ENCODE peak calls at places on chromosomes 13 and 19, in seven cellular contexts. V is fibroblast of the aortic adventitia, L is mesenchymal stem cell, I is NB4, Z is osteoblast, U is tibial nerve, K is AG10803. P is an unnamed sample.

GRCh38 chr13:57627663-57628062 is 3.9 kb upstream of the PCDH17 start:
- DNase-seq in V (peak), L (peak), I (peak), Z (peak), U (no peak), K (peak), P (peak)

GRCh38 chr13:35720290-35720689 is 243.8 kb upstream of the MAB21L1 start:
- DNase-seq in V (no peak), L (no peak), I (no peak), Z (peak), U (no peak), K (no peak), P (no peak)

GRCh38 chr13:113663934-113664333 is 3.1 kb upstream of the GRK1 start:
- DNase-seq in V (no peak), L (no peak), I (no peak), Z (peak), U (peak), K (no peak), P (no peak)

GRCh38 chr13:77919351-77920294 is 992 bp upstream of the EDNRB start:
- DNase-seq in V (peak), L (peak), I (peak), Z (peak), U (peak), K (no peak), P (peak)

GRCh38 chr13:85659493-85659892 is 139.7 kb downstream of the SLITRK6 start:
- DNase-seq in V (no peak), L (no peak), I (peak), Z (no peak), U (no peak), K (no peak), P (peak)

GRCh38 chr19:7619671-7620441 is 9.5 kb downstream of the XAB2 start:
- DNase-seq in V (no peak), L (no peak), I (no peak), Z (no peak), U (no peak), K (no peak), P (no peak)

GRCh38 chr19:4639531-4640246 is 373 bp downstream of the TNFAIP8L1 start:
- DNase-seq in V (no peak), L (no peak), I (no peak), Z (peak), U (no peak), K (no peak), P (no peak)

GRCh38 chr13:110334256-110334655 is 27.2 kb downstream of the COL4A2 start:
- DNase-seq in V (no peak), L (peak), I (no peak), Z (peak), U (no peak), K (peak), P (no peak)

GRCh38 chr13:25169951-25170553 is 2.0 kb downstream of the AMER2 start:
- DNase-seq in V (no peak), L (no peak), I (no peak), Z (no peak), U (no peak), K (no peak), P (no peak)

GRCh38 chr13:78806457-78806856 is 147.5 kb upstream of the OBI1 start:
- DNase-seq in V (no peak), L (peak), I (peak), Z (no peak), U (no peak), K (no peak), P (no peak)

GRCh38 chr13:85543144-85543543 is 256.1 kb downstream of the SLITRK6 start:
- DNase-seq in V (peak), L (no peak), I (no peak), Z (no peak), U (no peak), K (no peak), P (peak)

GRCh38 chr13:22175211-22175610 is 504.3 kb downstream of the FGF9 start:
- DNase-seq in V (no peak), L (no peak), I (peak), Z (no peak), U (no peak), K (no peak), P (no peak)

GRCh38 chr19:18896421-18896841 is 473 bp upstream of the CERS1 start:
- DNase-seq in V (no peak), L (no peak), I (no peak), Z (peak), U (no peak), K (no peak), P (no peak)

GRCh38 chr19:18894254-18895037 is 1.5 kb downstream of the CERS1 start:
- DNase-seq in V (peak), L (no peak), I (no peak), Z (peak), U (no peak), K (no peak), P (peak)

GRCh38 chr19:18897108-18898029 is 1.4 kb upstream of the CERS1 start:
- DNase-seq in V (no peak), L (no peak), I (no peak), Z (peak), U (no peak), K (no peak), P (no peak)

GRCh38 chr19:18895038-18895827 is 725 bp downstream of the CERS1 start:
- DNase-seq in V (peak), L (peak), I (peak), Z (peak), U (no peak), K (peak), P (peak)

DNA sequence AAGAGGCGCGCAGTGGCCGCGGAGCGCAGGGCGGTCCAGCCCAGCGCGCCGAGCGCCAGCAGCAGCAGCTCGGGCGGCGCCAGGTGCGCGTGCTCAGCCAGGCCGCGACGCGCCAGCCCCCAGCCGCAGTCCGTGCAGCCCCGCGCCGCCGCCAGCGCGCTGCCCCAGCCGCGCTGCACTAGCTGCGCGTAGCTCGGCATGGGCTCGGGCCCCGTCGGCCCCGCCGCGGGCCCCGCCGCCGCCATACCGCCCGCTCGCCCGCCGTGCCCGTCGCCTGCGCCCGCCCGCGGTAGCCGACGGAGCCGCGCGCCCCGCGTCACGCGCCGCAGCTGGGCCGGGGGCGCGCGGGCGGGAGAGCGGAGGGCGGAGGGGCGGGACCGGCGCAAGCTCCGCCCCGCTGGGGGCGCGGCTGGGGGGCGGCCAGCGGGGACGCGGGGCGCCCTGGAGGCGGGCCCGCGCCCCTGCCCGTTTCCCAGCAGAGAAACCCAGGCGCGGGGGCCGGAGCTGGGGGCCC is at the start of gene CERS1:
- DNase-seq in V (no peak), L (no peak), I (peak), Z (peak), U (no peak), K (no peak), P (no peak)
- H3K4me3 ChIP-seq in V (peak), L (peak), I (peak), Z (peak), U (peak), K (peak), P (peak)

GRCh38 chr19:48318286-48318987 is 6.9 kb upstream of the EMP3 start:
- DNase-seq in V (no peak), L (no peak), I (no peak), Z (peak), U (no peak), K (no peak), P (no peak)
- H3K4me3 ChIP-seq in V (no peak), L (no peak), I (no peak), Z (no peak), U (no peak), K (no peak), P (no peak)

GRCh38 chr19:19619121-19619848 is 798 bp upstream of the PBX4 start:
- DNase-seq in V (no peak), L (no peak), I (no peak), Z (peak), U (no peak), K (no peak), P (no peak)
- H3K4me3 ChIP-seq in V (peak), L (peak), I (no peak), Z (peak), U (peak), K (peak), P (no peak)

DNA sequence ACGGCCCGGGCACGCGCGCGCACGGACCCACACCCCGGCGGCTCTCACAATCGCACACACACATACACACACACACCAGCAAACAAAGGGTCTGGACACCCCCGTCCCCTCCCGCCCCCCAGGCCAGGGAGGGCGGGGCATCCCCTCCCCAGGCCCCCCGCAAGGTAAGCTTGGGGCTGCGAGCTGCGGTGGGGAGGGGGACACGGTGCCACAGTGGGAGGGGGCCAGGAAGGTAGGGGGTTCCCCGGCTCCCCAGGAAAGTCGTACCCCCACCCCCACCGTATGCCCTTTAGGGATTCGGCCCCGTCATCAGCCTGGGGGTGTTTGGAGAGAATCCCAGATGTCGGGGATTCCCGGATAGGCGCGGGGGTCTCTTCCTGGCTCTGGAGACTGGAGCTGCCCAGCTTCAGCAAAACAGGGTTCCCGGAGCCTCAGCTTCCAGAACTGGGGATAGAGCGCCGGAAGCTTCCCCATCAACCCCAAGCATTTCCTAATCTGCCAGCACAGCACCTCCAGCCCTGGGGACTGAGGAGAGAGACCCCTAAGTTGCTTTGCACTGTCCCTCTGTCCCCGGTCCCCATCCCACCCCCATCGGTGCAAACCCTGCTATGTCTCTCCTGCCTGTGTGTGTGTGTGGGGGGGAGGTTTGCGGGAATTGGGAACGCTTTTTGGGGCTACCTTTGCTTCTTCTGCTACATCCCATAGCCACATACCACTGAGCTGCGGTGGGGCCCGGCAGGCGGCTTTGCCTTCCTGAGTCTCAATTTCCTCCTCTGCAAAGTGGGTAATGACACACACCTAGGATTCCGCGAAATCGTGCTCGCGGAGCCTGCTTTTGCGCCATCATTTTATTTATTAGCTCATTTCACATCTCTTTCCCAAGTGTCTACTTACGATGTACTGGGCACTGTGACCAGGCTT is 1.8 kb upstream of the CDC37 start:
- DNase-seq in V (no peak), L (no peak), I (no peak), Z (peak), U (no peak), K (no peak), P (no peak)
- H3K4me3 ChIP-seq in V (peak), L (peak), I (no peak), Z (peak), U (peak), K (peak), P (peak)

GRCh38 chr13:74070513-74070912 is 63.7 kb downstream of the KLF12 start:
- DNase-seq in V (no peak), L (no peak), I (no peak), Z (peak), U (no peak), K (no peak), P (no peak)
- H3K4me3 ChIP-seq in V (no peak), L (no peak), I (no peak), Z (no peak), U (no peak), K (no peak), P (no peak)

DNA sequence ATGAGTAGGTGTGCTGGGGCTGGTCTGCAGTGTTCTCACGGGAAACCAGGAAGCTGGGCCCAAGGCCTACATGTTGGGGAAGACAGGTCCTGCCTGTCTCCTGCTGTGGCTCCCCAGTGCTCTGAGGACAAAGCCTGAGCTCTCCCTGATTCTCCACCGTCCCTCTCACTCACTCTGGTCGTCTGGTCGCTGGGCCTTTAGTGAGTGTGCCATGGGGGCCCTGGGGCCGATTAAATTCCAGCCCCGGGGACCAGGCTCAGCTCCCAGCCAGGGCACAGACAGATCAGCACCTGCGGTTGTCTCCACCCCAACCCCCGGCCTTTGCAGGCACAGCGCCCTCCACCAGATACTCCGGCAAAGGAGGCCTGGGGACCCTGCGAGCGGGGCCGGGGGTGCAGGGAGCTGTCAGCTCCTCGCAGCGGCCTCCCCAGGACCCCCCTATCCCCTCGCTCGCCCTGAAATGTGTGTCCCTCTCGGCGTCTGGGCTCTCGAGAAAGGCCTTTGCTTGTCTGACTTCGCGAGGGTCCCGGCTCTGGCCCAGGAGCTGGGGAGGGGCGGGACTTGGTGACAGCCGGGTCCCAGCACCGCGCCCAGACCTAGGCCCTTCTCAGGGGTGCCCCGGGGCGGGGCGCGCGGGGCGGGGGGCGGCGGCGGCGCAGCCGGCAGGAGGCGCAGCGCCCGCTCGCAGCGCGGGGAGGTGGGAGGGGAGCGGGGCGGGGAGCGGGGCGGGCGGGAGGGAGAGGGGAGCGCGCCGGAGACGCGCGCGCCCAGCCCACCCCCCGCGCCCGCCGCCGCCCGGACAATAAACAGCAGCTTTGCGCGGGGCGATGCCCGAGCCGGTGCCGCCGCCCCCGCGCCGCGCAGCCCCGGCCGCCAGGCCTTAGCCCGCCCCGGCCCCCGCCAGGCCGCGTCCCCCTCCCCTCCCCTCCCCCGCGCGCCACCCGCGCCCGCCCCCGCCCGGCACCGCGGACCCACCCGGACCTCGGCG is at the start of gene PALM:
- DNase-seq in V (no peak), L (no peak), I (peak), Z (peak), U (no peak), K (no peak), P (no peak)
- H3K4me3 ChIP-seq in V (peak), L (peak), I (no peak), Z (no peak), U (peak), K (no peak), P (peak)

DNA sequence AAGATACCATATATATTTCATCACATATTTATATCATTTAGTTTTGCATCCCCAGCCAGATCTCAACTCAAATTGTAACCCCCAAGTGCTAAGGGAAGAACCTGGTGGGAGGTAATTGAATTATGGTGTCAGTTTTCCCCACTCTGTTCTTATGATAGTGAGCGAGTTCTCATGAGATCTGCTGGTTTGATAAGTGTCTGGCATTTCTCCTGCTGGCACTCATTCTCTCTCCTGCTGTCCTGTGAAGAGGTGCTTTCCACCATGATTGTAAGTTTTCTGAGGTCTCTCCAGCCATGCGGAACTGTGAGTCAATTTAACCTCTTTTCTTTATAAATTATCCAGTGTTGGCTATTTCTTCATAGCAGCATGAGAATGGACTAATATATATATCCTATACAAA is 462.5 kb upstream of the SLITRK5 start:
- DNase-seq in V (no peak), L (no peak), I (no peak), Z (no peak), U (no peak), K (no peak), P (no peak)
- H3K4me3 ChIP-seq in V (no peak), L (no peak), I (no peak), Z (no peak), U (no peak), K (no peak), P (no peak)

GRCh38 chr19:2561895-2562294 is 86.0 kb downstream of the GADD45B start:
- DNase-seq in V (no peak), L (no peak), I (peak), Z (no peak), U (no peak), K (no peak), P (no peak)
- H3K4me3 ChIP-seq in V (no peak), L (no peak), I (peak), Z (no peak), U (peak), K (no peak), P (no peak)

GRCh38 chr13:44305845-44306244 is 67.8 kb upstream of the SERP2 start:
- DNase-seq in V (peak), L (peak), I (no peak), Z (no peak), U (no peak), K (peak), P (no peak)
- H3K4me3 ChIP-seq in V (no peak), L (no peak), I (no peak), Z (peak), U (no peak), K (no peak), P (no peak)